ENCODE peak calls at places on chromosome 7, in four cellular contexts. Z is OCI-LY7, M is WERI-Rb-1, X is NCI-H1092. S is an unnamed sample.

GRCh38 chr7:133355325-133355708 is 102.4 kb downstream of the EXOC4 start:
- DNase-seq in Z (no peak), X (no peak), M (no peak), S (no peak)

GRCh38 chr7:158863611-158864506 is 7.5 kb downstream of the DYNC2I1 start:
- DNase-seq in Z (no peak), M (peak), X (no peak), S (peak)

GRCh38 chr7:78472519-78472918 is 673.9 kb downstream of the PHTF2 start:
- DNase-seq in M (no peak), Z (no peak), X (no peak), S (no peak)

GRCh38 chr7:131604841-131605279 is 48.4 kb upstream of the PODXL start:
- DNase-seq in Z (no peak), X (no peak), M (no peak), S (no peak)

GRCh38 chr7:48130658-48131108 is 40.6 kb upstream of the ABCA13 start:
- DNase-seq in Z (no peak), M (no peak), X (no peak), S (no peak)

GRCh38 chr7:17015575-17015974 is 133.8 kb upstream of the AGR3 start:
- DNase-seq in X (no peak), M (no peak), Z (no peak), S (no peak)

GRCh38 chr7:7569615-7570014 is 2.9 kb downstream of the MIOS start:
- DNase-seq in M (no peak), Z (peak), X (no peak), S (no peak)

GRCh38 chr7:111690364-111691111 is 128.2 kb upstream of the IMMP2L start:
- DNase-seq in M (no peak), Z (no peak), X (no peak), S (no peak)

GRCh38 chr7:43362652-43363428 is 220.1 kb upstream of the STK17A start:
- DNase-seq in M (peak), Z (peak), X (no peak), S (peak)

GRCh38 chr7:86825264-86825663 is 181.6 kb downstream of the GRM3 start:
- DNase-seq in M (no peak), X (no peak), Z (no peak), S (no peak)

GRCh38 chr7:124996778-124997177 is 67.2 kb upstream of the POT1 start:
- DNase-seq in M (no peak), Z (peak), X (no peak), S (peak)

GRCh38 chr7:96189129-96189815 is 132.6 kb downstream of the SLC25A13 start:
- DNase-seq in X (no peak), Z (no peak), M (no peak), S (no peak)

GRCh38 chr7:25244193-25244592 is 15.9 kb upstream of the NPVF start:
- DNase-seq in M (no peak), X (no peak), Z (no peak), S (no peak)

GRCh38 chr7:117323877-117324699 is 1.2 kb upstream of the WNT2 start:
- DNase-seq in X (no peak), M (no peak), Z (no peak), S (peak)

GRCh38 chr7:63067897-63068585 is 930.6 kb upstream of the ZNF722 start:
- DNase-seq in X (no peak), M (no peak), Z (no peak), S (no peak)